ENCODE peak calls at places on chromosomes 16 and 17, in ten cellular contexts. M is H1, H is stomach, J is K562, Z is SK-N-SH, E is A549, B is transverse colon, W is suprapubic skin, C is tibial nerve, D is GM12878. V is an unnamed sample.

GRCh38 chr16:1793578-1794220 is at the start of gene IGFALS:
- DNase-seq in J (no peak), W (peak), E (no peak), Z (no peak), M (no peak), C (no peak), D (no peak), H (peak), B (no peak), V (no peak)

GRCh38 chr17:8794636-8795035 is 4.5 kb downstream of the MFSD6L start:
- DNase-seq in Z (no peak), E (no peak), D (no peak), M (no peak), H (no peak), B (no peak), J (no peak), C (no peak), W (no peak), V (no peak)

GRCh38 chr17:59378621-59379194 is 47.3 kb downstream of the YPEL2 start:
- DNase-seq in W (no peak), E (no peak), H (no peak), B (peak), J (no peak), Z (no peak), D (no peak), M (no peak), C (no peak), V (no peak)

GRCh38 chr16:69241911-69242310 is 54.9 kb downstream of the SNTB2 start:
- DNase-seq in W (no peak), J (no peak), M (no peak), B (no peak), E (no peak), C (no peak), D (no peak), H (no peak), Z (no peak), V (no peak)

GRCh38 chr17:83092931-83093330 is 13.5 kb downstream of the METRNL start:
- DNase-seq in J (no peak), H (no peak), W (no peak), E (no peak), D (no peak), Z (no peak), M (no peak), B (no peak), C (no peak), V (no peak)

GRCh38 chr17:1324201-1324750 is 44.8 kb downstream of the TRARG1 start:
- DNase-seq in D (no peak), E (no peak), H (no peak), C (no peak), Z (no peak), M (no peak), W (no peak), J (peak), B (no peak), V (no peak)

GRCh38 chr17:74606050-74606449 is 14.0 kb upstream of the CD300LD start:
- DNase-seq in D (no peak), Z (no peak), J (no peak), M (no peak), E (no peak), H (no peak), C (no peak), B (no peak), W (no peak), V (no peak)

GRCh38 chr17:73490851-73491250 is 153.4 kb downstream of the SDK2 start:
- DNase-seq in E (no peak), W (no peak), M (no peak), C (no peak), D (no peak), Z (no peak), H (no peak), B (no peak), J (no peak), V (no peak)

GRCh38 chr17:40791808-40792436 is 7.8 kb downstream of the KRT28 start:
- DNase-seq in C (peak), W (no peak), M (no peak), E (peak), Z (peak), H (no peak), J (peak), B (no peak), D (no peak), V (no peak)

GRCh38 chr16:86568677-86569623 is 2.3 kb downstream of the FOXC2 start:
- DNase-seq in J (no peak), Z (no peak), E (no peak), C (no peak), M (no peak), H (no peak), D (no peak), B (no peak), W (no peak), V (no peak)

GRCh38 chr17:9021158-9021984 is at the start of gene NTN1:
- DNase-seq in B (peak), E (no peak), Z (peak), J (peak), C (peak), W (peak), H (peak), M (peak), D (no peak), V (peak)

GRCh38 chr17:81018044-81018802 is 16.7 kb upstream of the BAIAP2 start:
- DNase-seq in M (no peak), Z (no peak), J (peak), E (no peak), W (no peak), B (peak), C (no peak), D (peak), H (no peak), V (no peak)

GRCh38 chr17:76467809-76468633 is 618 bp downstream of the AANAT start:
- DNase-seq in W (no peak), J (no peak), Z (no peak), C (no peak), D (no peak), E (no peak), B (no peak), H (no peak), M (no peak), V (no peak)

GRCh38 chr16:23901178-23902131 is 65.7 kb downstream of the PRKCB start:
- DNase-seq in M (no peak), D (no peak), B (no peak), C (no peak), W (no peak), H (no peak), J (peak), E (no peak), Z (no peak), V (no peak)

GRCh38 chr17:40307001-40307690 is 1.8 kb upstream of the RARA start:
- DNase-seq in J (no peak), B (no peak), E (no peak), W (peak), C (no peak), D (no peak), H (no peak), M (no peak), Z (peak), V (peak)

GRCh38 chr16:63467513-63467912 is 1431.3 kb upstream of the CDH8 start:
- DNase-seq in H (no peak), J (no peak), C (no peak), M (no peak), B (no peak), W (no peak), E (no peak), Z (no peak), D (no peak), V (no peak)

GRCh38 chr17:80792373-80792781 is 199.3 kb upstream of the CHMP6 start:
- DNase-seq in J (no peak), C (no peak), B (no peak), Z (no peak), E (peak), W (no peak), H (no peak), M (no peak), D (no peak), V (no peak)

GRCh38 chr17:2146132-2146871 is 91.4 kb downstream of the HIC1 start:
- DNase-seq in B (no peak), E (no peak), J (no peak), M (no peak), C (no peak), Z (no peak), H (no peak), D (no peak), W (no peak), V (no peak)

GRCh38 chr17:16217002-16217635 is at the start of gene PIGL:
- DNase-seq in M (peak), D (peak), B (peak), H (peak), W (peak), Z (peak), J (peak), C (peak), E (peak), V (peak)
- H3K27ac ChIP-seq in M (peak), D (peak), B (peak), H (peak), W (peak), Z (peak), J (peak), C (peak), E (peak), V (peak)

GRCh38 chr16:58187657-58188430 is 10.1 kb downstream of the CSNK2A2 start:
- DNase-seq in H (no peak), B (no peak), Z (no peak), M (no peak), E (no peak), J (no peak), W (no peak), C (no peak), D (no peak), V (no peak)
- TF ChIP-seq EP300 in H (no peak), B (no peak), Z (no peak), M (no peak), E (no peak), J (no peak), W (no peak), C (no peak), D (no peak), V (no peak)

DNA sequence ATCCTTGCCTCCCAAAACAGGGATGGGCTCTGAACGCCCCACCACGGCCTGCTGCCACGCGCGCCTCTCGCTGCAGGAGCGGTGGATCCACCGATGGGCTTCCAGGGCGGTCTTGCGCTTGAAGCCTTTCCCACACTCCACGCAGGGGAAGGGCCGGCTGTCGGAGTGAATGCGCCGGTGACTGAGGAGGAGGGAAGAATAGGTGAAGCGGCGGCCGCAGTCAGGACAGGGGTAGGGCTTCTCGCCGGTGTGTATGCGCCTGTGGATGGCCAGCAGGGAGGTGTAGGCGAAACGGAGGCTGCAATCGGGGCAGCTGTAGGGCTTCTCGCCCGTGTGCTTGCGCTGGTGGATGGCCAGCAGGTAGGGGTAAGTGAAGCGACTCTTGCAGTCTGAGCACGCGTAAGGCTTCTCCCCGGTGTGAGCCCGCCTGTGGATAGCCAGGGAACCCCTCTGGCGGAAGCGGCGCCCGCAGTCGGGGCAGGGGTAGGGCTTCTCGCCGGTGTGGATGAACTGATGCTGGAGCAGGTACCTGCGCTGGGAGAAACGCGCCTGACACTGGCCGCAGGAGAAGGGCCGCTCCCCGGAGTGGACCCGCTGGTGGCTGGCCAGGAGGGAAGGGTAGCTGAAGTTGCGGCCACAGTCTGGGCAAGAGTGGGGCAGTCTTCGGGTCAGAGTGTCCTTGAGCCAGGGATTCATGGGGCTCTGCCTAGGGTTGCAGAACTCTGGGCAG is 2.7 kb downstream of the ZNF785 start:
- DNase-seq in J (no peak), H (no peak), W (no peak), D (no peak), E (no peak), M (no peak), B (no peak), C (no peak), Z (no peak), V (no peak)
- H3K4me3 ChIP-seq in J (no peak), H (no peak), W (no peak), D (no peak), E (no peak), M (no peak), B (no peak), C (no peak), Z (no peak), V (no peak)

DNA sequence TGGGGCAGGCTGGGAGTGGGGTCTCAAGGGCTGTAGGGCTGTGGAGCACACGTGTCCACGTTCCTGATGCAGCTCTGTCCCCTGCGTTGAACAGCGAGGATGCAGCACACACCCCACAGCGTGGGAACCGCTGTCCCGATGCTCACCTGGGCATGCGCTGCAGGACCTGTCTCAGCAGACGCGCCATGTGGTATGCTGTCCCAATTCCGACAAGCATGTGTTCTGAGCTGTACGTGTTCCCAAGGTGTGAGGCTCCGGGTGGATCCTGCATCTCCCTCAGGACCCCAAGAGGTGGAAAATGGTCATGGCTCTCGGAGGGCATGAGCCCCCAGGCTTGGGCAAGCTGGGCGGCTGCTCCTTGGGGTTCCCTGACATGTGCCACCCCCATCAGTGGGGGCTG is 34.2 kb downstream of the ENGASE start:
- DNase-seq in Z (no peak), D (no peak), H (no peak), J (no peak), C (no peak), W (no peak), M (no peak), E (no peak), B (no peak), V (no peak)
- H3K27ac ChIP-seq in Z (no peak), D (no peak), H (no peak), J (no peak), C (no peak), W (no peak), M (no peak), E (no peak), B (no peak), V (no peak)

GRCh38 chr16:73092236-73092781 is 44.4 kb upstream of the ZFHX3 start:
- DNase-seq in C (no peak), E (no peak), M (no peak), W (no peak), B (no peak), J (no peak), Z (no peak), H (no peak), D (no peak), V (no peak)
- TF ChIP-seq EP300 in C (no peak), E (no peak), M (no peak), W (no peak), B (no peak), J (no peak), Z (no peak), H (no peak), D (no peak), V (no peak)